ENCODE peak calls at places on chromosome 1, in eight cellular contexts. B, L, Z, F, O, H, C and W are unnamed samples.
A peak's percentile ranks its signal among the peaks of the same experiment; 100 is the strongest.

GRCh38 chr1:230236951-230237350 is 169.9 kb downstream of the GALNT2 start:
- DNase-seq in B (no peak), O (no peak), F (no peak), L (no peak), Z (no peak), H (no peak), C (no peak), W (no peak)

GRCh38 chr1:198088360-198089071 is 68.3 kb upstream of the NEK7 start:
- DNase-seq in Z (no peak), H (no peak), O (peak; percentile 33), C (no peak), F (peak; percentile 60), B (no peak), L (no peak), W (no peak)

GRCh38 chr1:171245458-171246064 is 2.7 kb upstream of the FMO1 start:
- DNase-seq in H (no peak), L (no peak), C (no peak), Z (no peak), F (peak; percentile 37), O (peak; percentile 59), B (no peak), W (no peak)

GRCh38 chr1:78291443-78291842 is 199.3 kb upstream of the PTGFR start:
- DNase-seq in B (no peak), C (no peak), Z (no peak), F (no peak), O (no peak), L (no peak), H (no peak), W (no peak)

GRCh38 chr1:222665964-222666363 is 46.3 kb downstream of the AIDA start:
- DNase-seq in Z (no peak), H (no peak), C (no peak), B (no peak), O (no peak), L (no peak), F (peak; percentile 31), W (no peak)

GRCh38 chr1:10761503-10762152 is 34.8 kb downstream of the CASZ1 start:
- DNase-seq in O (no peak), C (peak; percentile 82), F (peak; percentile 41), H (no peak), Z (no peak), B (no peak), L (no peak), W (no peak)

GRCh38 chr1:116553386-116554115 is 17.3 kb downstream of the CD58 start:
- DNase-seq in C (no peak), L (no peak), F (no peak), B (no peak), Z (no peak), O (no peak), H (no peak), W (no peak)

GRCh38 chr1:201221201-201221846 is 30.7 kb downstream of the IGFN1 start:
- DNase-seq in O (no peak), C (no peak), H (no peak), F (no peak), L (peak; percentile 51), B (no peak), Z (no peak), W (no peak)

GRCh38 chr1:181095763-181096184 is 7.3 kb downstream of the IER5 start:
- DNase-seq in F (no peak), Z (no peak), B (no peak), C (no peak), H (no peak), L (no peak), O (no peak), W (no peak)

GRCh38 chr1:117563492-117563875 is 42.4 kb upstream of the TENT5C start:
- DNase-seq in O (no peak), Z (no peak), F (no peak), B (no peak), C (no peak), H (no peak), L (no peak), W (no peak)

GRCh38 chr1:244304156-244304555 is 147.6 kb downstream of the ADSS2 start:
- DNase-seq in Z (no peak), C (no peak), B (no peak), O (no peak), H (no peak), L (no peak), F (no peak), W (no peak)

GRCh38 chr1:151193856-151194255 is 3.9 kb upstream of the VPS72 start:
- DNase-seq in F (no peak), Z (no peak), O (no peak), C (no peak), L (no peak), H (no peak), B (no peak), W (no peak)

GRCh38 chr1:224900062-224900461 is 29.4 kb upstream of the DNAH14 start:
- DNase-seq in F (no peak), C (no peak), L (no peak), O (no peak), B (no peak), H (no peak), Z (no peak), W (no peak)

GRCh38 chr1:91173379-91173890 is 151.6 kb upstream of the ZNF644 start:
- DNase-seq in O (no peak), B (no peak), H (no peak), F (no peak), L (no peak), Z (no peak), C (no peak), W (no peak)

GRCh38 chr1:91731815-91732214 is 154.1 kb downstream of the TGFBR3 start:
- DNase-seq in Z (no peak), H (no peak), O (no peak), F (no peak), C (no peak), L (no peak), B (no peak), W (no peak)

GRCh38 chr1:16023050-16023653 is 1.3 kb downstream of the CLCNKA start:
- DNase-seq in H (no peak), Z (no peak), B (no peak), F (no peak), C (no peak), L (peak; percentile 72), O (no peak), W (no peak)

GRCh38 chr1:42940851-42941639 is 17.6 kb downstream of the SLC2A1 start:
- DNase-seq in C (no peak), B (no peak), L (no peak), O (no peak), Z (peak; percentile 85), H (no peak), F (peak; percentile 95), W (no peak)

GRCh38 chr1:206510371-206510770 is 3.0 kb downstream of the RASSF5 start:
- DNase-seq in H (no peak), Z (no peak), C (no peak), O (no peak), L (no peak), F (no peak), B (no peak), W (no peak)

GRCh38 chr1:206511362-206512064 is 4.2 kb downstream of the RASSF5 start:
- DNase-seq in Z (no peak), B (no peak), L (no peak), F (no peak), C (no peak), O (no peak), H (no peak), W (no peak)

GRCh38 chr1:206514821-206515387 is 7.6 kb downstream of the RASSF5 start:
- DNase-seq in B (no peak), Z (no peak), O (no peak), C (no peak), L (no peak), H (no peak), F (no peak), W (no peak)

GRCh38 chr1:206512521-206513180 is 5.3 kb downstream of the RASSF5 start:
- DNase-seq in L (no peak), Z (no peak), F (no peak), B (no peak), C (no peak), O (no peak), H (no peak), W (no peak)

DNA sequence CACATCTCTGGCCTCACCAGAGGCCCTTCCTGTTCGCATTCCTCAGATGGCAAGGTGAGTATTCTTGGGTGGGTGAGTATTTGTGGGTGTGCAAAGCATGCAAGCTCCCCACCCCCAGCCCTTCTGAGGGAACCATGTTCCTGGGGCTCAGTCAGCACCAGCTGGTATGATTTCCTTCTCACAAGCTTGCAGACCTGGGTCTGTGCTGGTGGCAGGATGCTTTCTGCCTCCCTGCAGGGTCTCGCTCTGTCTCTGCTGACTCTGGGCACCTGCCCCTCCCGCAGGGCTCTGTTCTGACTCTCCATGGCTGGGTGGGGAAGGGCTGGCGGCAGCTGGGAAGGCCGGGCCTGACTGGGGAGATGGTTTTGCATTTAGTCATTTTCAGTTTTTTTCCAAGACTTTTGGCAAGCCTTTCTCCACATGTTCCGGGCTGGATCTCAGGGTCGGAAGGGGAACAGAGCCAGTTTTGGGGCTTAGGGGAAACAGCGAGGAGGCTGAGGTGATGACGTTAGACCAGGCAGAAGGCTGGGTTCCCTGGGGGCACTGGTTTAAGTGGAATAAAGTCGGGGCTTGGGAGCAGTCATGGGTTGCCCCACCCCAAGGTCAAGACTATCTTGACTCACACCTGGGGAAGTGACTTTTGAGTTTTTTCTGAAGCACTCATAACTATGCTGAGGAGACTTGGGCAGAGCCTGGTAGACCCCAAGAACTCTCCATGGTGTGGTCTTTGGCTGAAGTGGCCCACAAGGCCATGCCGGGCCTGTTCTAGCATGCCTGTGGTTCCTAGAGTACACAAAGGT is 6.2 kb downstream of the RASSF5 start:
- DNase-seq in O (no peak), L (no peak), C (no peak), B (peak; percentile 76), Z (peak; percentile 61), F (peak; percentile 32), H (peak; percentile 90), W (no peak)
- H3K27ac ChIP-seq in O (no peak overlapping the region), L (peak overlapping the region; percentile 65), C (peak overlapping the region; percentile 72), B (no peak overlapping the region), Z (peak overlapping the region; percentile 80), F (no peak overlapping the region), H (no peak overlapping the region), W (no peak overlapping the region)

GRCh38 chr1:207470927-207471326 is 16.8 kb downstream of the CR2 start:
- DNase-seq in O (no peak), B (no peak), F (no peak), H (no peak), C (no peak), Z (no peak), L (no peak), W (no peak)
- H3K27ac ChIP-seq in O (no peak overlapping the region), B (no peak overlapping the region), F (no peak overlapping the region), H (no peak overlapping the region), C (no peak overlapping the region), Z (no peak overlapping the region), L (no peak overlapping the region), W (no peak overlapping the region)

GRCh38 chr1:39164256-39164655 is 40.2 kb upstream of the MACF1 start:
- DNase-seq in H (no peak), O (no peak), B (no peak), Z (no peak), L (no peak), C (no peak), F (peak; percentile 57), W (no peak)
- H3K27ac ChIP-seq in H (peak overlapping the region; percentile 64), O (peak overlapping the region; percentile 73), B (peak overlapping the region; percentile 31), Z (no peak overlapping the region), L (peak overlapping the region; percentile 1), C (no peak overlapping the region), F (peak overlapping the region; percentile 12), W (no peak overlapping the region)

DNA sequence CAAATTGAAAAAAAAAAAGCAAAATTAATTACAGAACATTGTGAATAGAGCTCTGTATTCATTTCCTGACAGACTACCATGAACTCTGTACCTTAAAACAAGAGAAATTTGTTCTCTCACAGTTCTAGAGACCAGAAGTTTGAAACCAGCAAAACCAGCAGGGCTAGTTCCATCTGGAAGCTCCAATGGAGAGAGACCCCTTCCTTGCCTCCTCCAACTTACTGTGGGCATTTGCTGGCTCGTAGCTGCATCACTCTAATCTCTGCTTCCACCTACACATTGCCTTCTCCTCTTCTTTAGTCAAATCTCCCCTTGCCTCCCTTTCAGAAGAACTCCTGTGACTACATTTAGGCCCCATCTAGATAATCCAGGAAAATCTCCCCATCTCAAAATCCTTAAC is 56.5 kb downstream of the SYDE2 start:
- DNase-seq in Z (no peak), F (no peak), B (no peak), H (no peak), C (no peak), L (no peak), O (no peak), W (no peak)
- H3K27ac ChIP-seq in Z (no peak overlapping the region), F (no peak overlapping the region), B (no peak overlapping the region), H (no peak overlapping the region), C (no peak overlapping the region), L (no peak overlapping the region), O (no peak overlapping the region), W (no peak overlapping the region)